ENCODE peak calls at places on chromosome 22, in four cellular contexts. One of them, this sample, is unnamed.

GRCh38 chr22:39114157-39114511 is 17.1 kb downstream of the APOBEC3H start:
- DNase-seq in tibial artery: no peak
- DNase-seq in HFFc6: no peak
- DNase-seq in effector memory CD8-positive, alpha-beta T cell: no peak
- DNase-seq in this sample: no peak

GRCh38 chr22:30643055-30643875 is 7.7 kb downstream of the SLC35E4 start:
- DNase-seq in effector memory CD8-positive, alpha-beta T cell: no peak
- DNase-seq in HFFc6: no peak
- DNase-seq in tibial artery: no peak
- DNase-seq in this sample: no peak

GRCh38 chr22:46446799-46447198 is 90.6 kb downstream of the CELSR1 start:
- DNase-seq in tibial artery: no peak
- DNase-seq in effector memory CD8-positive, alpha-beta T cell: no peak
- DNase-seq in HFFc6: no peak
- DNase-seq in this sample: no peak

GRCh38 chr22:42604403-42604802 is 10.3 kb downstream of the POLDIP3 start:
- DNase-seq in HFFc6: no peak
- DNase-seq in tibial artery: no peak
- DNase-seq in effector memory CD8-positive, alpha-beta T cell: no peak
- DNase-seq in this sample: no peak

GRCh38 chr22:44665115-44665514 is 36.9 kb upstream of the PRR5 start:
- DNase-seq in effector memory CD8-positive, alpha-beta T cell: no peak
- DNase-seq in HFFc6: no peak
- DNase-seq in tibial artery: peak
- DNase-seq in this sample: no peak

GRCh38 chr22:19066531-19067271 is 55.5 kb downstream of the DGCR2 start:
- DNase-seq in HFFc6: peak
- DNase-seq in tibial artery: no peak
- DNase-seq in effector memory CD8-positive, alpha-beta T cell: no peak
- DNase-seq in this sample: no peak

GRCh38 chr22:20248461-20248959 is 19.6 kb downstream of the RTN4R start:
- DNase-seq in effector memory CD8-positive, alpha-beta T cell: no peak
- DNase-seq in tibial artery: no peak
- DNase-seq in HFFc6: no peak
- DNase-seq in this sample: no peak

GRCh38 chr22:33303109-33303508 is 244.9 kb upstream of the SYN3 start:
- DNase-seq in tibial artery: no peak
- DNase-seq in effector memory CD8-positive, alpha-beta T cell: no peak
- DNase-seq in HFFc6: no peak
- DNase-seq in this sample: no peak

GRCh38 chr22:38504731-38505594 is 1.1 kb downstream of the DDX17 start:
- DNase-seq in effector memory CD8-positive, alpha-beta T cell: peak
- DNase-seq in tibial artery: peak
- DNase-seq in HFFc6: no peak
- DNase-seq in this sample: peak

GRCh38 chr22:33018232-33018864 is 39.8 kb downstream of the SYN3 start:
- DNase-seq in effector memory CD8-positive, alpha-beta T cell: peak
- DNase-seq in HFFc6: peak
- DNase-seq in tibial artery: peak
- DNase-seq in this sample: peak

GRCh38 chr22:48044484-48045060 is 1282.1 kb downstream of the TBC1D22A start:
- DNase-seq in effector memory CD8-positive, alpha-beta T cell: no peak
- DNase-seq in HFFc6: no peak
- DNase-seq in tibial artery: no peak
- DNase-seq in this sample: no peak

GRCh38 chr22:20243545-20244249 is 24.4 kb downstream of the RTN4R start:
- DNase-seq in HFFc6: peak
- DNase-seq in effector memory CD8-positive, alpha-beta T cell: peak
- DNase-seq in tibial artery: no peak
- DNase-seq in this sample: no peak

GRCh38 chr22:17131686-17132085 is 10.5 kb upstream of the TMEM121B start:
- DNase-seq in HFFc6: no peak
- DNase-seq in effector memory CD8-positive, alpha-beta T cell: no peak
- DNase-seq in tibial artery: no peak
- DNase-seq in this sample: no peak

GRCh38 chr22:31488988-31489617 is 539 bp downstream of the EIF4ENIF1 start:
- DNase-seq in tibial artery: peak
- DNase-seq in HFFc6: no peak
- DNase-seq in effector memory CD8-positive, alpha-beta T cell: peak
- DNase-seq in this sample: no peak

GRCh38 chr22:37354271-37355069 is 72.2 kb downstream of the CYTH4 start:
- DNase-seq in HFFc6: no peak
- DNase-seq in tibial artery: no peak
- DNase-seq in effector memory CD8-positive, alpha-beta T cell: no peak
- DNase-seq in this sample: no peak

GRCh38 chr22:49660794-49661781 is 166.6 kb downstream of the BRD1 start:
- DNase-seq in HFFc6: no peak
- DNase-seq in effector memory CD8-positive, alpha-beta T cell: no peak
- DNase-seq in tibial artery: no peak
- DNase-seq in this sample: peak

GRCh38 chr22:37503850-37504249 is 15.4 kb downstream of the CARD10 start:
- DNase-seq in tibial artery: peak
- DNase-seq in HFFc6: no peak
- DNase-seq in effector memory CD8-positive, alpha-beta T cell: no peak
- DNase-seq in this sample: no peak

GRCh38 chr22:19879996-19880785 is 25.5 kb upstream of the GNB1L start:
- DNase-seq in HFFc6: no peak
- DNase-seq in tibial artery: peak
- DNase-seq in effector memory CD8-positive, alpha-beta T cell: no peak
- DNase-seq in this sample: peak

GRCh38 chr22:25567305-25567704 is 2.8 kb downstream of the GRK3 start:
- DNase-seq in tibial artery: no peak
- DNase-seq in HFFc6: no peak
- DNase-seq in effector memory CD8-positive, alpha-beta T cell: no peak
- DNase-seq in this sample: no peak

GRCh38 chr22:17921871-17922821 is 102.2 kb downstream of the MICAL3 start:
- DNase-seq in effector memory CD8-positive, alpha-beta T cell: no peak
- DNase-seq in HFFc6: no peak
- DNase-seq in tibial artery: no peak
- DNase-seq in this sample: peak

GRCh38 chr22:30382340-30382739 is 4.9 kb downstream of the RNF215 start:
- DNase-seq in HFFc6: no peak
- DNase-seq in effector memory CD8-positive, alpha-beta T cell: no peak
- DNase-seq in tibial artery: no peak
- DNase-seq in this sample: no peak

GRCh38 chr22:35883028-35883620 is 145.5 kb downstream of the RBFOX2 start:
- DNase-seq in HFFc6: peak
- DNase-seq in tibial artery: no peak
- DNase-seq in effector memory CD8-positive, alpha-beta T cell: no peak
- DNase-seq in this sample: no peak

GRCh38 chr22:30324008-30324730 is 2.6 kb downstream of the TBC1D10A start:
- DNase-seq in HFFc6: no peak
- DNase-seq in tibial artery: peak
- DNase-seq in effector memory CD8-positive, alpha-beta T cell: peak
- DNase-seq in this sample: no peak

GRCh38 chr22:28899199-28899853 is 16.0 kb downstream of the ZNRF3 start:
- DNase-seq in effector memory CD8-positive, alpha-beta T cell: peak
- DNase-seq in tibial artery: no peak
- DNase-seq in HFFc6: no peak
- DNase-seq in this sample: no peak

GRCh38 chr22:48217596-48217995 is 1455.1 kb downstream of the TBC1D22A start:
- DNase-seq in effector memory CD8-positive, alpha-beta T cell: no peak
- DNase-seq in HFFc6: no peak
- DNase-seq in tibial artery: no peak
- DNase-seq in this sample: no peak

GRCh38 chr22:47032956-47033647 is 270.7 kb downstream of the TBC1D22A start:
- DNase-seq in tibial artery: no peak
- DNase-seq in effector memory CD8-positive, alpha-beta T cell: no peak
- DNase-seq in HFFc6: no peak
- DNase-seq in this sample: no peak

GRCh38 chr22:40147388-40148176 is 30.1 kb upstream of the TNRC6B start:
- DNase-seq in tibial artery: no peak
- DNase-seq in HFFc6: no peak
- DNase-seq in effector memory CD8-positive, alpha-beta T cell: no peak
- DNase-seq in this sample: no peak

GRCh38 chr22:47884200-47884599 is 1121.8 kb downstream of the TBC1D22A start:
- DNase-seq in tibial artery: no peak
- DNase-seq in effector memory CD8-positive, alpha-beta T cell: no peak
- DNase-seq in HFFc6: no peak
- DNase-seq in this sample: no peak

This sample was measured in sciatic nerve.